ENCODE peak calls at places on chromosomes 7 and 10, in six cellular contexts. J is astrocyte of the spinal cord, X is left ventricle myocardium inferior, W is BE2C, O is right cardiac atrium, Y is breast epithelium. I is an unnamed sample.

GRCh38 chr10:87505366-87506113 is 847 bp downstream of the MINPP1 start:
- DNase-seq in X (peak; percentile 53), Y (no peak), W (peak; percentile 73), J (peak; percentile 52), O (peak; percentile 23), I (no peak)

GRCh38 chr10:125156739-125157472 is 3.5 kb downstream of the CTBP2 start:
- DNase-seq in W (no peak), J (no peak), Y (no peak), X (no peak), O (no peak), I (no peak)

GRCh38 chr7:83305027-83305426 is 142.3 kb upstream of the PCLO start:
- DNase-seq in X (no peak), Y (no peak), O (no peak), J (no peak), W (no peak), I (no peak)

GRCh38 chr7:138095972-138096935 is 20.0 kb downstream of the AKR1D1 start:
- DNase-seq in W (no peak), X (no peak), Y (no peak), J (no peak), O (no peak), I (no peak)

GRCh38 chr10:35493196-35494118 is 111.7 kb upstream of the GJD4 start:
- DNase-seq in W (no peak), Y (no peak), J (no peak), O (no peak), X (no peak), I (no peak)

GRCh38 chr7:152583006-152583405 is 92.9 kb downstream of the XRCC2 start:
- DNase-seq in J (no peak), W (no peak), O (no peak), X (no peak), Y (no peak), I (no peak)

GRCh38 chr7:23696916-23697441 is 13.0 kb upstream of the STK31 start:
- DNase-seq in O (peak; percentile 76), J (peak; percentile 50), W (peak; percentile 86), Y (no peak), X (peak; percentile 28), I (peak; percentile 67)

GRCh38 chr7:125773113-125773800 is 843.6 kb upstream of the POT1 start:
- DNase-seq in Y (no peak), J (no peak), X (no peak), O (no peak), W (peak; percentile 15), I (peak; percentile 20)

GRCh38 chr10:48926764-48927163 is 12.9 kb downstream of the LRRC18 start:
- DNase-seq in X (no peak), W (no peak), Y (no peak), J (no peak), O (no peak), I (no peak)

GRCh38 chr10:78950656-78951587 is 117.8 kb upstream of the ZMIZ1 start:
- DNase-seq in W (no peak), O (peak; percentile 63), J (no peak), X (no peak), Y (peak; percentile 58), I (no peak)

GRCh38 chr7:115356139-115356746 is 434.3 kb downstream of the MDFIC start:
- DNase-seq in W (no peak), Y (no peak), X (no peak), J (peak; percentile 22), O (no peak), I (no peak)

GRCh38 chr7:134701272-134701671 is 54.6 kb downstream of the BPGM start:
- DNase-seq in X (no peak), W (peak; percentile 25), J (no peak), O (no peak), Y (no peak), I (peak; percentile 29)

GRCh38 chr7:100902638-100903037 is 7.0 kb upstream of the ACHE start:
- DNase-seq in O (no peak), X (no peak), Y (no peak), W (no peak), J (no peak), I (no peak)

GRCh38 chr10:93753621-93754250 is 4.0 kb upstream of the LGI1 start:
- DNase-seq in X (no peak), W (no peak), J (no peak), Y (no peak), O (no peak), I (no peak)

GRCh38 chr10:59868974-59869940 is 37.1 kb downstream of the CCDC6 start:
- DNase-seq in O (no peak), J (no peak), Y (no peak), X (no peak), W (no peak), I (no peak)

GRCh38 chr10:91935886-91936285 is 12.3 kb downstream of the BTAF1 start:
- DNase-seq in J (no peak), X (no peak), O (no peak), Y (no peak), W (no peak), I (no peak)

GRCh38 chr7:80240265-80241025 is 105.8 kb downstream of the GNAI1 start:
- DNase-seq in J (peak; percentile 52), W (no peak), Y (no peak), X (no peak), O (no peak), I (no peak)

GRCh38 chr10:51023611-51024010 is 50.7 kb upstream of the PRKG1 start:
- DNase-seq in W (no peak), J (no peak), Y (no peak), O (no peak), X (no peak), I (no peak)

GRCh38 chr7:44989132-44989531 is 10.3 kb upstream of the MYO1G start:
- DNase-seq in J (no peak), X (no peak), O (no peak), Y (no peak), W (no peak), I (no peak)

DNA sequence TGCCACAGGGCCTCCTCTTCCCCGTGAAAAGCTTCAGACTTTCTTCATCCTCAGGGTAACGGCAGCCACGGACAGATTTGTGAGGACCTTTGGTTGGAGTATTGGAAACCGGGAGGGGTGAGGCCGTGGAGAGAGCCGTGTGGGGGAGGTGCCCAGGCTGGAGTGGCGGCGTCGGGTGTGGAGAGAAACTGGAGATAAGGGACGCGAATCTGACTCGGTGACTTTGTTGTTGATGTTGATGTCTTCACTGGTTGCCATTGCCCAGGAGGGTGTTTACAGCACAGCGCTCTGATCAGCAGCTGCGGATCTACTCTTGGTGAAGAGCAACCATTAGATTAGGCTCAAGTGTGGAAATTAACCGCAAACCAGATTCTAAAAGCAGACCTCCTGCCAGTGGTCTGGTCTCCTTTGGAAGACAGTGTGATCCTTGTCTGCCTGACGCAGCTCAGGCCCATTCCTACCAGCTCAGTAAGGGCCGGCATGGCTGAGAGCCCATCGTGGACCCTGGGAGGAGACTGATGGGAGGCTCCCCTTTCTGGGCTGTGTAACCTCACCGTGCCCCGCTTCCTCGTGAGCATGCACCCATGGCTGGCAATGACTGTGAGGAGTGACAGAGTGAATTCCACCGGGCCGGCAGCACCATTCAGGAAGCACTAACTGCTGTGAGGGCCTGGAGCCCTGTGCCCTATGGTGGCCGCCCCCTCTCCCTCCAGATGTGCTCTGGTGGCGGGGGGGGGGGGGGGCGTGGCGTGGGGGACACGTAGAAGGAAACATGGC is 90.3 kb downstream of the INPP5A start:
- DNase-seq in J (peak; percentile 38), Y (no peak), X (peak; percentile 52), W (peak; percentile 50), O (peak; percentile 78), I (no peak)
- H3K4me3 ChIP-seq in J (no peak overlapping the region), Y (no peak overlapping the region), X (peak overlapping the region; percentile 44), W (peak overlapping the region; percentile 6), O (no peak overlapping the region), I (no peak overlapping the region)

GRCh38 chr10:34102237-34102673 is 712.8 kb downstream of the PARD3 start:
- DNase-seq in O (peak; percentile 86), W (peak; percentile 46), J (no peak), X (peak; percentile 74), Y (peak; percentile 35), I (no peak)
- H3K4me3 ChIP-seq in O (no peak overlapping the region), W (peak overlapping the region; percentile 13), J (no peak overlapping the region), X (no peak overlapping the region), Y (no peak overlapping the region), I (no peak overlapping the region)

DNA sequence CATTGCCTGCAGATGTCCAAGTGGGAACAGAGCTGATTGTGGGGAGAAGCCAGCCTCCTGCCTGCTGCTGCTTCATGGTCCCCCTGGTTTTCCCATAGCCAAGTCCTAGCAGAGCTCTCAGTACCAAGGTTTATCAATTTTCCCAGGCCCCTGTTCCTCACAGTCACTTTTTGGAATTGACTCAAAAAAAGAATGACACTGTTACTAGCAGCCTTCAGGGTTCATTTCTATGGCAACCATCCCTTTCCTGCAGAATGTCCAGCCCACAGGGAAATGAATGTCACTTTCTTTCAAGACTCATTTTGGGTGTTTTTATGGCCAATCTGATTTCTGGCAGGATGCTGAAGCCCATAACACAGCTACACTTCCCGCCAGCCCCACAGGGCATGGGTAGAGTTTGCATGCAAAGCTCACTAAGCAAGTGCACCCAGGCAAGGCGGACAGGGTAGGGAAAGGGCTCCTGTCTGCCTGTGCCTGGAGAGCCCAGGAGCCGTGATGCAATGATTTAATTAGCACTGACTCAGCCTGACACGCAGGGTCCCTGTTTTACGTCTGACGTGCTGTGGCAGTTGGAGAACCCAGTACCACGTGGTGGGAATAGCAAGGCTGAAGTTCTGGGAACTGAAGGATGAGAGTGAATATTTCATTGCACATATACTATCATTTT is 26.1 kb upstream of the GPAM start:
- DNase-seq in X (no peak), W (peak; percentile 91), Y (no peak), J (no peak), O (no peak), I (no peak)
- H3K4me3 ChIP-seq in X (no peak overlapping the region), W (peak overlapping the region; percentile 50), Y (no peak overlapping the region), J (no peak overlapping the region), O (no peak overlapping the region), I (no peak overlapping the region)

GRCh38 chr10:114862456-114862855 is 40.9 kb downstream of the FHIP2A start:
- DNase-seq in X (no peak), W (no peak), O (no peak), J (no peak), Y (no peak), I (no peak)

GRCh38 chr10:114857922-114858629 is 36.5 kb downstream of the FHIP2A start:
- DNase-seq in X (no peak), W (no peak), J (no peak), Y (no peak), O (no peak), I (no peak)

GRCh38 chr10:114856544-114857287 is 35.1 kb downstream of the FHIP2A start:
- DNase-seq in Y (no peak), O (no peak), X (no peak), W (no peak), J (peak; percentile 87), I (no peak)

GRCh38 chr10:114855776-114856543 is 34.4 kb downstream of the FHIP2A start:
- DNase-seq in O (no peak), Y (no peak), X (no peak), W (no peak), J (peak; percentile 40), I (no peak)

DNA sequence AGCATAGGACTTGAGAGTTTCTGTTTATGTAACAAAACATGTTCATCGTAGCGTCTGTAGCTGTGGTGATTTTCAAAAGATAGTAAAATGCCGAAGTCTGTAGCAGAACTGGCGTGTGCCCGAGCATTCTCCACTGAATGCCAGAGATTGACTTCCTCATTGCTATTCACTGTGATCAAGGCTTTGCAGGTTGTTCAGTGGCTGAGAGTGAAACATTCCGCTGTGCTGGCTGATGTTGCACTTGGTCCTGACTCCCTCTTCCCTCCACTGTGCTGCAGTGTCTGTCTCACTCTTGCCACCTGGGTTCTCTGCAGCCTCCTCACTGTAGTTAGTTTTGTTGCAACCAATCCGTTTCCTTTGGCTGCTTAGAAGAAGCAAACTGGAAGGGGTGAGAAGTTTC is 37.6 kb downstream of the FHIP2A start:
- DNase-seq in W (no peak), O (no peak), X (no peak), J (no peak), Y (no peak), I (no peak)
- H3K4me3 ChIP-seq in W (no peak overlapping the region), O (no peak overlapping the region), X (no peak overlapping the region), J (no peak overlapping the region), Y (no peak overlapping the region), I (no peak overlapping the region)

I was measured in iPS DF 6.9.